ENCODE peak calls at places on chromosomes 6 and 20, in four cellular contexts. One of them, this sample, is unnamed.
A peak's percentile ranks its signal among the peaks of the same experiment; 100 is the strongest.

GRCh38 chr6:13332349-13332706 is 4.0 kb upstream of the TBC1D7 start:
- DNase-seq in K562: no peak
- DNase-seq in GM12878: no peak
- DNase-seq in IMR-90: no peak
- DNase-seq in this sample: no peak

GRCh38 chr6:56450882-56451739 is 191.6 kb downstream of the DST start:
- DNase-seq in IMR-90: peak; percentile 69
- DNase-seq in GM12878: no peak
- DNase-seq in K562: no peak
- DNase-seq in this sample: no peak

GRCh38 chr20:35342154-35342769 is 50.0 kb upstream of the FAM83C start:
- DNase-seq in GM12878: no peak
- DNase-seq in IMR-90: no peak
- DNase-seq in K562: no peak
- DNase-seq in this sample: no peak

GRCh38 chr20:53013847-53014246 is 41.7 kb downstream of the TSHZ2 start:
- DNase-seq in K562: no peak
- DNase-seq in IMR-90: no peak
- DNase-seq in GM12878: no peak
- DNase-seq in this sample: no peak

GRCh38 chr6:158460602-158461092 is 99.2 kb upstream of the TMEM181 start:
- DNase-seq in IMR-90: peak; percentile 86
- DNase-seq in K562: no peak
- DNase-seq in GM12878: no peak
- DNase-seq in this sample: no peak

GRCh38 chr20:33893314-33893713 is 82.2 kb downstream of the CHMP4B start:
- DNase-seq in K562: no peak
- DNase-seq in GM12878: no peak
- DNase-seq in IMR-90: peak; percentile 90
- DNase-seq in this sample: no peak

GRCh38 chr20:17611540-17612286 is 41.8 kb downstream of the DSTN start:
- DNase-seq in GM12878: no peak
- DNase-seq in IMR-90: no peak
- DNase-seq in K562: no peak
- DNase-seq in this sample: peak; percentile 70

GRCh38 chr6:63348836-63349235 is 29.1 kb upstream of the LGSN start:
- DNase-seq in GM12878: no peak
- DNase-seq in IMR-90: no peak
- DNase-seq in K562: no peak
- DNase-seq in this sample: no peak

GRCh38 chr20:59776626-59777320 is 156.7 kb downstream of the SYCP2 start:
- DNase-seq in K562: no peak
- DNase-seq in IMR-90: no peak
- DNase-seq in GM12878: no peak
- DNase-seq in this sample: no peak

GRCh38 chr6:111984516-111985201 is 69.2 kb upstream of the CCN6 start:
- DNase-seq in K562: no peak
- DNase-seq in GM12878: no peak
- DNase-seq in IMR-90: no peak
- DNase-seq in this sample: no peak

GRCh38 chr6:162063666-162064065 is 663.9 kb downstream of the PRKN start:
- DNase-seq in K562: no peak
- DNase-seq in IMR-90: no peak
- DNase-seq in GM12878: no peak
- DNase-seq in this sample: no peak

GRCh38 chr6:167825759-167826229 is 917 bp upstream of the AFDN start:
- DNase-seq in IMR-90: no peak
- DNase-seq in K562: peak; percentile 86
- DNase-seq in GM12878: no peak
- DNase-seq in this sample: peak; percentile 41

GRCh38 chr20:13487202-13487601 is 151.5 kb downstream of the TASP1 start:
- DNase-seq in GM12878: no peak
- DNase-seq in IMR-90: no peak
- DNase-seq in K562: no peak
- DNase-seq in this sample: no peak

GRCh38 chr6:89351632-89352328 is 742 bp downstream of the UBE2J1 start:
- DNase-seq in IMR-90: no peak
- DNase-seq in GM12878: no peak
- DNase-seq in K562: no peak
- DNase-seq in this sample: no peak

GRCh38 chr6:1079525-1079924 is 232.4 kb upstream of the FOXQ1 start:
- DNase-seq in GM12878: no peak
- DNase-seq in IMR-90: no peak
- DNase-seq in K562: no peak
- DNase-seq in this sample: no peak

GRCh38 chr6:4935486-4935885 is 68.4 kb downstream of the RPP40 start:
- DNase-seq in GM12878: no peak
- DNase-seq in K562: no peak
- DNase-seq in IMR-90: no peak
- DNase-seq in this sample: no peak

GRCh38 chr6:114240800-114241199 is 102.0 kb downstream of the HS3ST5 start:
- DNase-seq in K562: no peak
- DNase-seq in IMR-90: no peak
- DNase-seq in GM12878: no peak
- DNase-seq in this sample: no peak

GRCh38 chr6:157139054-157139708 is 184.1 kb downstream of the TMEM242 start:
- DNase-seq in K562: peak; percentile 54
- DNase-seq in IMR-90: no peak
- DNase-seq in GM12878: no peak
- DNase-seq in this sample: peak; percentile 75

GRCh38 chr6:146543940-146544661 is 468 bp downstream of the RAB32 start:
- DNase-seq in IMR-90: peak; percentile 38
- DNase-seq in K562: no peak
- DNase-seq in GM12878: no peak
- DNase-seq in this sample: no peak

GRCh38 chr6:32393660-32394420 is 13.1 kb downstream of the BTNL2 start:
- DNase-seq in K562: no peak
- DNase-seq in IMR-90: no peak
- DNase-seq in GM12878: no peak
- DNase-seq in this sample: no peak

GRCh38 chr20:45822863-45823262 is 4.2 kb downstream of the TNNC2 start:
- DNase-seq in GM12878: no peak
- DNase-seq in K562: no peak
- DNase-seq in IMR-90: peak; percentile 47
- DNase-seq in this sample: no peak

GRCh38 chr20:18006684-18007083 is 37.9 kb downstream of the MGME1 start:
- DNase-seq in GM12878: no peak
- DNase-seq in K562: no peak
- DNase-seq in IMR-90: no peak
- DNase-seq in this sample: no peak

GRCh38 chr6:43904311-43905123 is 134.5 kb downstream of the VEGFA start:
- DNase-seq in K562: peak; percentile 68
- DNase-seq in GM12878: no peak
- DNase-seq in IMR-90: no peak
- DNase-seq in this sample: no peak

GRCh38 chr20:19765266-19765665 is 7.2 kb downstream of the RIN2 start:
- DNase-seq in IMR-90: no peak
- DNase-seq in GM12878: no peak
- DNase-seq in K562: no peak
- DNase-seq in this sample: no peak

GRCh38 chr6:30167101-30167500 is 3.8 kb downstream of the TRIM15 start:
- DNase-seq in IMR-90: no peak
- DNase-seq in GM12878: no peak
- DNase-seq in K562: no peak
- DNase-seq in this sample: no peak

GRCh38 chr6:54206510-54206909 is 95.3 kb downstream of the MLIP start:
- DNase-seq in GM12878: no peak
- DNase-seq in IMR-90: no peak
- DNase-seq in K562: no peak
- DNase-seq in this sample: no peak

GRCh38 chr6:20947977-20948376 is 413.7 kb downstream of the CDKAL1 start:
- DNase-seq in K562: no peak
- DNase-seq in IMR-90: no peak
- DNase-seq in GM12878: no peak
- DNase-seq in this sample: no peak

GRCh38 chr6:120451508-120451907 is 882.8 kb downstream of the TBC1D32 start:
- DNase-seq in IMR-90: no peak
- DNase-seq in GM12878: no peak
- DNase-seq in K562: no peak
- DNase-seq in this sample: no peak

GRCh38 chr6:50956014-50956413 is 137.3 kb downstream of the TFAP2B start:
- DNase-seq in K562: peak; percentile 29
- DNase-seq in IMR-90: no peak
- DNase-seq in GM12878: no peak
- DNase-seq in this sample: no peak

GRCh38 chr6:37607949-37608348 is 89.7 kb downstream of the MDGA1 start:
- DNase-seq in IMR-90: peak; percentile 57
- DNase-seq in GM12878: no peak
- DNase-seq in K562: peak; percentile 55
- DNase-seq in this sample: no peak

GRCh38 chr6:99613398-99613704 is 6.7 kb downstream of the PRDM13 start:
- DNase-seq in IMR-90: peak; percentile 18
- DNase-seq in GM12878: no peak
- DNase-seq in K562: no peak
- DNase-seq in this sample: no peak

GRCh38 chr6:37409501-37409900 is 23.5 kb upstream of the CMTR1 start:
- DNase-seq in GM12878: no peak
- DNase-seq in IMR-90: no peak
- DNase-seq in K562: no peak
- DNase-seq in this sample: no peak

GRCh38 chr6:35177139-35177538 is 36.0 kb upstream of the TCP11 start:
- DNase-seq in IMR-90: no peak
- DNase-seq in K562: peak; percentile 41
- DNase-seq in GM12878: no peak
- DNase-seq in this sample: no peak

GRCh38 chr20:13800728-13801134 is 15.9 kb downstream of the NDUFAF5 start:
- DNase-seq in GM12878: no peak
- DNase-seq in K562: no peak
- DNase-seq in IMR-90: peak; percentile 85
- DNase-seq in this sample: no peak

GRCh38 chr6:33790306-33790855 is 1.5 kb upstream of the LEMD2 start:
- DNase-seq in K562: no peak
- DNase-seq in IMR-90: no peak
- DNase-seq in GM12878: no peak
- DNase-seq in this sample: no peak

GRCh38 chr6:158756126-158756525 is 63.0 kb downstream of the EZR start:
- DNase-seq in K562: no peak
- DNase-seq in GM12878: no peak
- DNase-seq in IMR-90: no peak
- DNase-seq in this sample: no peak

GRCh38 chr6:107634147-107635057 is 144.5 kb downstream of the SOBP start:
- DNase-seq in IMR-90: no peak
- DNase-seq in K562: no peak
- DNase-seq in GM12878: no peak
- DNase-seq in this sample: no peak

GRCh38 chr6:107636486-107636885 is 146.6 kb downstream of the SOBP start:
- DNase-seq in K562: peak; percentile 47
- DNase-seq in IMR-90: no peak
- DNase-seq in GM12878: no peak
- DNase-seq in this sample: no peak

GRCh38 chr6:107637316-107637715 is 147.4 kb downstream of the SOBP start:
- DNase-seq in GM12878: no peak
- DNase-seq in IMR-90: no peak
- DNase-seq in K562: no peak
- DNase-seq in this sample: no peak

GRCh38 chr6:107633680-107634141 is 143.8 kb downstream of the SOBP start:
- DNase-seq in GM12878: no peak
- DNase-seq in IMR-90: no peak
- DNase-seq in K562: no peak
- DNase-seq in this sample: no peak

GRCh38 chr6:107635058-107635515 is 145.2 kb downstream of the SOBP start:
- DNase-seq in K562: no peak
- DNase-seq in GM12878: no peak
- DNase-seq in IMR-90: no peak
- DNase-seq in this sample: no peak
- TF ChIP-seq CHD1 in K562: no peak
- TF ChIP-seq CHD1 in GM12878: no peak
- TF ChIP-seq CHD1 in IMR-90: no peak
- TF ChIP-seq CHD1 in this sample: no peak

GRCh38 chr20:37986873-37987601 is 46.2 kb downstream of the TTI1 start:
- DNase-seq in IMR-90: peak; percentile 6
- DNase-seq in K562: no peak
- DNase-seq in GM12878: no peak
- DNase-seq in this sample: no peak
- TF ChIP-seq CHD1 in IMR-90: no peak
- TF ChIP-seq CHD1 in K562: no peak
- TF ChIP-seq CHD1 in GM12878: no peak
- TF ChIP-seq CHD1 in this sample: no peak

DNA sequence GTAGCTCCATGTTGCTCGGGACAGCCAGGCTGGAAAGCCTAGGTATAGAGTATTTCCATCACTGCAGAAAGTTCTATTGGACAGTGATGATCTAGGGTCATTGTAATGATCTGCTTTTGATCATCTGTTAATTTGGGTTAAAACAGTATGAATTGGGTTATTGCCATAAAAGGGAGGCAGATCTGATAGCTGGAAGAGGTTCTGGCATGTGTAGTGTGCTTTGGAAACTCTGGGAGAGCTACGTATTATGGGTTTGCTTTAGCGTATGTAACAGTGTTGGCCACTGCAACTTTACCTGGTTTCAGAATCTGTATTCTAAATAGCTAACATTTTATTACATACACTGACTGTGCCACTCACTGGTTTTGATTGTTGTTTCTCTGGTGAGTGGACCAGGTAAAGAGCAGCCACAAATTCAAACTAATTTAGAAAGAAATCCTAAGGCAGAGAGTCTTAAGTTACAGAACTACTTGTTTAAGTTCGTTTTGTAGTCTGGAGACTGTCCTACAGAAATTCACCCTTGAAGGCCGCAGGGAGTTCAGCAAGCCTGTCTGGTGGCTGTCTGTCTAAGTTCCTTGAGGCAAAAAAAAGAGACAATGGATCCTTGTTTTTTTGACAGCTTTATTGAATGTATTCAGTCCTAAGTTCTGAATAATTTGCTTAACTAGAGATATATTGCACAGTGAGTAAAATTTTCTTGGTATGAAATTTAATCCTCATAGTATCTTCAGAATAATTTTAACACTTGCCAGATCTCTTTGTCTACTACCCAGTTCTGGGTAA is 300.2 kb downstream of the PRL start:
- DNase-seq in K562: no peak
- DNase-seq in IMR-90: no peak
- DNase-seq in GM12878: no peak
- DNase-seq in this sample: no peak
- TF ChIP-seq CHD1 in K562: no peak
- TF ChIP-seq CHD1 in IMR-90: no peak
- TF ChIP-seq CHD1 in GM12878: no peak
- TF ChIP-seq CHD1 in this sample: no peak

DNA sequence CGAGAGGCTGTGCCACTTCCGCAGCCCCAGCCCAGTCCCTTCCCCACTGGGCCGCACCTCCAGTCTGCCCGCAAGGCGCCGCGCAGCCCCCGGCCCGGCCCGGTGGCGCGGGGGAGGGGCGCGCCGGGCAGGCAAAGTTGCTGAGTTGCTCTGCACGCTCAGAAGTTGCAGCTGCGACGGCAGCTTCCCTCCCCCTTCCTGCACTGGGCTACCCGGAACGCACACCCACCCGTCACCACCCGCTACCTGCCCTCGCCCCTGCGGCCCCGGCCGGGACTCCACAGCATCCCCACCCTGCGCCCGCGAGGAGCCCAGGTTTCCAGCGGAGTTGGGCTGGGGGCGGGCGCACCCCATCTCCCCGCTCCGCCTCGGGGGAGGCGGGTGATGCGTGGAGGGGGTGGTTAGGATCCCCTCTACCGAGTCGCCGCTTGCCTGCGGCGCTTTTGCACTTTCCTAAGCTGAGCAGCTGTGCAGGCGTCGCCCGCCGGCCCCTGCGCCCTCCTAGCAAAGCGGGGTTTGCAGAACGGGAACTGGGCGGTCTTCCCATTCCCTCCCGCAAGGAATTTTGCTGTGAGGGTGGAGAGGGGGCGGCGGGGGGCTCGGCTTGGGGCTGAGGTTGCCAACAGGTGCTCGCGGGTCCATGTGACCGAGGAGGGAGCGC is 55.9 kb upstream of the RREB1 start:
- DNase-seq in GM12878: no peak
- DNase-seq in IMR-90: no peak
- DNase-seq in K562: no peak
- DNase-seq in this sample: no peak
- TF ChIP-seq CHD1 in GM12878: no peak
- TF ChIP-seq CHD1 in IMR-90: no peak
- TF ChIP-seq CHD1 in K562: no peak
- TF ChIP-seq CHD1 in this sample: no peak